ENCODE peak calls at places on chromosomes 12 and 14, in eight cellular contexts. G is lung, M is ovary, F is hepatocyte, B is AG09309, E is A549, V is neural progenitor cell, P is brain microvascular endothelial cell. Z is an unnamed sample.

GRCh38 chr12:94768398-94769039 is 118.2 kb upstream of the TMCC3 start:
- DNase-seq in G (no peak), M (no peak), F (no peak), B (no peak), E (no peak), V (no peak), P (no peak), Z (no peak)

GRCh38 chr14:77040059-77040308 is 11.5 kb upstream of the IRF2BPL start:
- DNase-seq in G (no peak), M (no peak), F (no peak), B (no peak), E (no peak), V (no peak), P (no peak), Z (no peak)

GRCh38 chr12:15966426-15966825 is 55.3 kb downstream of the DERA start:
- DNase-seq in G (no peak), M (no peak), F (no peak), B (peak), E (no peak), V (no peak), P (peak), Z (peak)

GRCh38 chr14:19800282-19801117 is 3.1 kb upstream of the OR4N2 start:
- DNase-seq in G (no peak), M (no peak), F (no peak), B (no peak), E (no peak), V (no peak), P (no peak), Z (no peak)

GRCh38 chr12:48765753-48766162 is 23.1 kb downstream of the ADCY6 start:
- DNase-seq in G (no peak), M (peak), F (no peak), B (no peak), E (no peak), V (no peak), P (peak), Z (peak)

GRCh38 chr12:69024413-69024812 is 91.4 kb upstream of the CPM start:
- DNase-seq in G (peak), M (no peak), F (peak), B (no peak), E (peak), V (no peak), P (no peak), Z (no peak)

GRCh38 chr12:45789025-45789424 is 59.5 kb downstream of the ARID2 start:
- DNase-seq in G (no peak), M (no peak), F (peak), B (peak), E (no peak), V (no peak), P (peak), Z (peak)

GRCh38 chr12:122793685-122794106 is 19.3 kb downstream of the CCDC62 start:
- DNase-seq in G (no peak), M (no peak), F (peak), B (peak), E (peak), V (peak), P (peak), Z (peak)

GRCh38 chr14:25237845-25238244 is 187.9 kb upstream of the STXBP6 start:
- DNase-seq in G (no peak), M (no peak), F (peak), B (no peak), E (no peak), V (peak), P (no peak), Z (peak)

GRCh38 chr12:52209321-52209720 is 17.5 kb upstream of the KRT80 start:
- DNase-seq in G (no peak), M (no peak), F (no peak), B (no peak), E (no peak), V (no peak), P (no peak), Z (no peak)

GRCh38 chr12:52208424-52209165 is 16.8 kb upstream of the KRT80 start:
- DNase-seq in G (no peak), M (no peak), F (no peak), B (no peak), E (no peak), V (no peak), P (no peak), Z (no peak)

GRCh38 chr12:52210925-52211650 is 19.3 kb upstream of the KRT80 start:
- DNase-seq in G (no peak), M (no peak), F (no peak), B (no peak), E (no peak), V (no peak), P (no peak), Z (no peak)

GRCh38 chr12:52211716-52212585 is 20.1 kb upstream of the KRT80 start:
- DNase-seq in G (no peak), M (no peak), F (no peak), B (no peak), E (no peak), V (no peak), P (no peak), Z (no peak)

GRCh38 chr12:52210186-52210924 is 18.5 kb upstream of the KRT80 start:
- DNase-seq in G (no peak), M (no peak), F (no peak), B (no peak), E (no peak), V (no peak), P (no peak), Z (peak)
- TF ChIP-seq CTCF in G (no peak), M (no peak), F (no peak), B (no peak), E (no peak), V (no peak), P (no peak), Z (no peak)

DNA sequence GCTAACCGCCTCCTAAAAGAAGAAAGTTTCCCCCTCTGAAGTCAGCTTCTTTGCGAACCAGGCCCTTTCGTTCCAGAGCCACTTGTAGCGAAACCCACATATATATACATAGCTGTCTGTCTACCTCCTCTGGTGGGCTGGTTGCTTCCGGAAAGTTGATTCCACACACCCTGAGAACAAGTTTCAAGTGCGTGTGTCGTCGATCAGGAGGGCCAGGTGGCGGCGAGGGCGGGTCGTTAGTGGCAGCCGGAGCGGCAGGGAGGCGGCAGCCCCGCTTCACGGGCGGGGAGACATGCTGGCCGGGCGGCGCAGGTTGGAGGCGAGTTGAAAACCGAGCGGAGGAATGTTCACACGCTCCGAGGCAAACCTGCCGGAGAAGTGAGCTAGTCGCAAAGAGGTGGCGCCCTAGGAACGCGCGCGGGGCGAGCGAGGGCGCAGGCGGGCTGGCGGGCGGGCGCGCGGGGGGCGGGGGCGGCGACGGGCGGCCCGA is 2.6 kb downstream of the PTHLH start:
- DNase-seq in G (peak), M (peak), F (peak), B (no peak), E (peak), V (peak), P (no peak), Z (no peak)
- H3K4me3 ChIP-seq in G (peak), M (peak), F (peak), B (peak), E (peak), V (peak), P (peak), Z (peak)

DNA sequence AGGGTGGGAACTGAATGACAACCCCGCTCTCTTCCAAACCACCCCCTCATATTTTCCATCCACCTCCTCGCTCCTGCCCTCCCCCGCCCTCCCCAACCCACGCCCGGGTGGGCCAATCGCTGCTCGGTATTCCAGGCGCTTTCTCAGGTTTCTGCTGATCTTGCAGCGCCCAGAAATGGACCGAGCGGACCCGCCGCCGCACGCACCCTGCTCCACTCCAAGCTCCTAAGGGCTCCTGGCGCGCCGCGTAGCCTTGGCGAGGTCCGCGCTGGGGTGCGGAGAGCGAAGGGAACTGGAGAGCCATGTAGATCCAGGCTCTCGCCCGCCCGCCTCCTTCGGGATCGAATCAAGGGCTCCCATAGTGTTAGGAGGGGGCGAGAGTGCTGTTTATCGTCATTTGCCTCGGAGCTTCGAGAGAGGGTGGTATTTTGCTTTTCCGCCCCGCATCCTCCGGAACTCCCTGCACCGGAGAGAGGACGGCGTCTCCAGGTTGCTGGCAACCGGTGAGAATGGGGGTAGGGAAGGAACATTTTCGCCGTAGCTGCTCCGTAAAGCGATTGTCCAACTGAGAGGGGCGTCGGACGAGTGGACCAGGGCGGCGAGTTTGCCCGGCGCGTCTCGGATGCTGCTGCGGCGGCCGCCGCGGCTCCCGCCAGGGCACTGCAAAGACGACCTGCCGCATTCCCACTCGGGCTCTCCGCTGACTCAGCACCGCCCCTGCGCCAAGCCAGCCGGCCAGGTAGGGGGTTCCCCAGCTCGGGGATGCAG is at the start of gene KCNA1:
- DNase-seq in G (no peak), M (no peak), F (peak), B (no peak), E (no peak), V (peak), P (no peak), Z (no peak)
- TF ChIP-seq CTCF in G (no peak), M (no peak), F (no peak), B (no peak), E (no peak), V (no peak), P (no peak), Z (no peak)

GRCh38 chr14:68401855-68402254 is 391.0 kb downstream of the ZFP36L1 start:
- DNase-seq in G (no peak), M (no peak), F (no peak), B (no peak), E (no peak), V (no peak), P (no peak), Z (no peak)
- H3K4me3 ChIP-seq in G (no peak), M (no peak), F (no peak), B (no peak), E (no peak), V (no peak), P (no peak), Z (no peak)

DNA sequence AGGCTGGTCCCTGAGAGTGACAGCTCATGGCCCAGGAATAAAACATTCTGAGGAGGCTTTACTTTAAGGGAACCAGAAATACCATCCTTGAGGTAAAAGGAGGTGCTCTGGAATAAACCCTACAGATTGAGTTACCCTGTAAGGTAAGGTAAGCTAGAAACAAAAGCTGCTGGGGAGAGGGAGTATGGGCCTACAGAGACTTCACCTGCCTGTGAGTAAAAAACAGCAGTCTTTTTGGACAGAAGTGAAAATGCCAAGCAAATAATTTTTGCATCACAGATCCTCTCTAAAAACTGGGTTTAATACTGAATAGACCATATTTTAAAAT is 41.2 kb downstream of the CORO1C start:
- DNase-seq in G (no peak), M (no peak), F (no peak), B (no peak), E (no peak), V (no peak), P (no peak), Z (no peak)
- TF ChIP-seq CTCF in G (no peak), M (no peak), F (no peak), B (no peak), E (peak), V (no peak), P (no peak), Z (no peak)

Z was measured in foreskin fibroblast.